ENCODE peak calls at places on chromosomes 4 and X, in five cellular contexts. M, P, D, J and A are unnamed samples.

GRCh38 chr4:4384837-4385236 is 2.1 kb upstream of the NSG1 start:
- DNase-seq in J (peak), D (peak), M (no peak), P (peak), A (peak)

GRCh38 chr4:168917150-168917779 is 92.8 kb downstream of the CBR4 start:
- DNase-seq in J (no peak), D (no peak), P (no peak), M (no peak), A (no peak)

GRCh38 chrX:17595456-17596035 is 141.7 kb upstream of the SCML1 start:
- DNase-seq in D (no peak), M (no peak), P (no peak), J (no peak), A (no peak)

GRCh38 chr4:17132226-17132625 is 233.8 kb upstream of the LDB2 start:
- DNase-seq in D (no peak), M (no peak), J (no peak), P (no peak), A (no peak)

GRCh38 chr4:169668069-169668721 is 47.8 kb downstream of the CLCN3 start:
- DNase-seq in D (no peak), P (peak), J (no peak), M (no peak), A (no peak)

GRCh38 chrX:123267220-123267619 is 83.1 kb downstream of the GRIA3 start:
- DNase-seq in J (no peak), P (no peak), M (no peak), D (no peak), A (no peak)

GRCh38 chr4:1713003-1713397 is 881 bp upstream of the SLBP start:
- DNase-seq in P (peak), J (no peak), D (no peak), M (no peak), A (no peak)

GRCh38 chr4:183356931-183357675 is 34.9 kb upstream of the CLDN24 start:
- DNase-seq in M (no peak), P (no peak), D (no peak), J (no peak), A (no peak)

GRCh38 chrX:63967541-63967940 is 182.5 kb upstream of the ARHGEF9 start:
- DNase-seq in M (no peak), P (no peak), J (no peak), D (no peak), A (no peak)

GRCh38 chrX:153771686-153772607 is 7.9 kb downstream of the PLXNB3 start:
- DNase-seq in D (no peak), J (no peak), P (no peak), M (no peak), A (no peak)

GRCh38 chr4:7876096-7876993 is 63.3 kb downstream of the AFAP1 start:
- DNase-seq in P (no peak), M (no peak), D (peak), J (peak), A (peak)

GRCh38 chr4:140156529-140157171 is 2.7 kb upstream of the MAML3 start:
- DNase-seq in D (peak), M (no peak), P (no peak), J (no peak), A (no peak)

GRCh38 chrX:107549504-107549903 is 78.8 kb upstream of the PRPS1 start:
- DNase-seq in J (no peak), P (no peak), M (no peak), D (peak), A (no peak)

GRCh38 chr4:127533028-127533700 is 99.6 kb upstream of the INTU start:
- DNase-seq in D (no peak), J (no peak), P (no peak), M (no peak), A (no peak)